ENCODE peak calls at places on chromosomes 16 and 17, in ten cellular contexts. One of them, this sample, is unnamed.

GRCh38 chr17:45432405-45433113 is at the start of gene ARHGAP27:
- DNase-seq in vagina: no peak
- DNase-seq in breast epithelium: no peak
- DNase-seq in gastrocnemius medialis: peak
- DNase-seq in endothelial cell of umbilical vein: peak
- DNase-seq in tibial nerve: peak
- DNase-seq in body of pancreas: peak
- DNase-seq in HCT116: no peak
- DNase-seq in uterus: no peak
- DNase-seq in sigmoid colon: peak
- DNase-seq in this sample: peak

GRCh38 chr16:23587726-23588125 is 8.4 kb downstream of the NDUFAB1 start:
- DNase-seq in body of pancreas: no peak
- DNase-seq in endothelial cell of umbilical vein: no peak
- DNase-seq in sigmoid colon: no peak
- DNase-seq in HCT116: no peak
- DNase-seq in breast epithelium: no peak
- DNase-seq in uterus: no peak
- DNase-seq in vagina: no peak
- DNase-seq in tibial nerve: no peak
- DNase-seq in gastrocnemius medialis: no peak
- DNase-seq in this sample: no peak

GRCh38 chr17:7042507-7043194 is 1.2 kb downstream of the SLC16A11 start:
- DNase-seq in endothelial cell of umbilical vein: no peak
- DNase-seq in gastrocnemius medialis: no peak
- DNase-seq in body of pancreas: no peak
- DNase-seq in vagina: no peak
- DNase-seq in uterus: no peak
- DNase-seq in sigmoid colon: no peak
- DNase-seq in tibial nerve: no peak
- DNase-seq in breast epithelium: no peak
- DNase-seq in HCT116: no peak
- DNase-seq in this sample: peak

GRCh38 chr16:87709677-87710076 is 56.1 kb downstream of the KLHDC4 start:
- DNase-seq in vagina: no peak
- DNase-seq in uterus: no peak
- DNase-seq in endothelial cell of umbilical vein: no peak
- DNase-seq in tibial nerve: no peak
- DNase-seq in breast epithelium: no peak
- DNase-seq in gastrocnemius medialis: no peak
- DNase-seq in sigmoid colon: no peak
- DNase-seq in HCT116: no peak
- DNase-seq in body of pancreas: no peak
- DNase-seq in this sample: no peak

GRCh38 chr17:1322469-1322868 is 43.0 kb downstream of the TRARG1 start:
- DNase-seq in sigmoid colon: no peak
- DNase-seq in body of pancreas: no peak
- DNase-seq in uterus: no peak
- DNase-seq in vagina: no peak
- DNase-seq in endothelial cell of umbilical vein: no peak
- DNase-seq in breast epithelium: no peak
- DNase-seq in tibial nerve: no peak
- DNase-seq in gastrocnemius medialis: no peak
- DNase-seq in HCT116: no peak
- DNase-seq in this sample: no peak

GRCh38 chr17:9513266-9513665 is 62.4 kb downstream of the STX8 start:
- DNase-seq in gastrocnemius medialis: no peak
- DNase-seq in body of pancreas: no peak
- DNase-seq in endothelial cell of umbilical vein: no peak
- DNase-seq in vagina: no peak
- DNase-seq in sigmoid colon: no peak
- DNase-seq in breast epithelium: no peak
- DNase-seq in tibial nerve: no peak
- DNase-seq in uterus: no peak
- DNase-seq in HCT116: no peak
- DNase-seq in this sample: no peak

GRCh38 chr16:78742501-78743283 is 643.2 kb downstream of the WWOX start:
- DNase-seq in uterus: no peak
- DNase-seq in vagina: no peak
- DNase-seq in sigmoid colon: no peak
- DNase-seq in tibial nerve: peak
- DNase-seq in gastrocnemius medialis: no peak
- DNase-seq in body of pancreas: peak
- DNase-seq in endothelial cell of umbilical vein: no peak
- DNase-seq in HCT116: no peak
- DNase-seq in breast epithelium: no peak
- DNase-seq in this sample: peak

GRCh38 chr16:83137326-83137770 is 510.6 kb downstream of the CDH13 start:
- DNase-seq in uterus: peak
- DNase-seq in HCT116: no peak
- DNase-seq in breast epithelium: no peak
- DNase-seq in vagina: no peak
- DNase-seq in sigmoid colon: no peak
- DNase-seq in tibial nerve: no peak
- DNase-seq in body of pancreas: peak
- DNase-seq in endothelial cell of umbilical vein: no peak
- DNase-seq in gastrocnemius medialis: no peak
- DNase-seq in this sample: no peak

GRCh38 chr17:46795379-46795952 is 23.0 kb downstream of the WNT3 start:
- DNase-seq in tibial nerve: no peak
- DNase-seq in breast epithelium: no peak
- DNase-seq in vagina: no peak
- DNase-seq in HCT116: peak
- DNase-seq in gastrocnemius medialis: no peak
- DNase-seq in endothelial cell of umbilical vein: no peak
- DNase-seq in body of pancreas: no peak
- DNase-seq in uterus: no peak
- DNase-seq in sigmoid colon: no peak
- DNase-seq in this sample: no peak

GRCh38 chr16:52296070-52296469 is 250.9 kb downstream of the TOX3 start:
- DNase-seq in uterus: no peak
- DNase-seq in tibial nerve: no peak
- DNase-seq in gastrocnemius medialis: no peak
- DNase-seq in breast epithelium: no peak
- DNase-seq in body of pancreas: no peak
- DNase-seq in vagina: no peak
- DNase-seq in endothelial cell of umbilical vein: no peak
- DNase-seq in sigmoid colon: no peak
- DNase-seq in HCT116: no peak
- DNase-seq in this sample: no peak

GRCh38 chr17:62704381-62704971 is 77.0 kb downstream of the MRC2 start:
- DNase-seq in tibial nerve: no peak
- DNase-seq in sigmoid colon: peak
- DNase-seq in gastrocnemius medialis: no peak
- DNase-seq in endothelial cell of umbilical vein: peak
- DNase-seq in HCT116: no peak
- DNase-seq in vagina: peak
- DNase-seq in uterus: peak
- DNase-seq in body of pancreas: peak
- DNase-seq in breast epithelium: peak
- DNase-seq in this sample: peak

GRCh38 chr17:32794533-32795246 is 82.2 kb downstream of the MYO1D start:
- DNase-seq in uterus: no peak
- DNase-seq in tibial nerve: no peak
- DNase-seq in vagina: no peak
- DNase-seq in gastrocnemius medialis: no peak
- DNase-seq in HCT116: no peak
- DNase-seq in endothelial cell of umbilical vein: peak
- DNase-seq in body of pancreas: peak
- DNase-seq in sigmoid colon: no peak
- DNase-seq in breast epithelium: no peak
- DNase-seq in this sample: no peak

GRCh38 chr17:60230358-60230757 is 80.6 kb downstream of the CA4 start:
- DNase-seq in gastrocnemius medialis: no peak
- DNase-seq in tibial nerve: no peak
- DNase-seq in uterus: no peak
- DNase-seq in vagina: no peak
- DNase-seq in breast epithelium: no peak
- DNase-seq in HCT116: no peak
- DNase-seq in endothelial cell of umbilical vein: no peak
- DNase-seq in sigmoid colon: no peak
- DNase-seq in body of pancreas: no peak
- DNase-seq in this sample: no peak

GRCh38 chr16:660459-661183 is 7.3 kb upstream of the RHOT2 start:
- DNase-seq in endothelial cell of umbilical vein: peak
- DNase-seq in body of pancreas: peak
- DNase-seq in sigmoid colon: peak
- DNase-seq in tibial nerve: peak
- DNase-seq in HCT116: peak
- DNase-seq in vagina: no peak
- DNase-seq in breast epithelium: peak
- DNase-seq in uterus: peak
- DNase-seq in gastrocnemius medialis: peak
- DNase-seq in this sample: peak

GRCh38 chr16:11249233-11250061 is 6.6 kb downstream of the SOCS1 start:
- DNase-seq in gastrocnemius medialis: no peak
- DNase-seq in body of pancreas: no peak
- DNase-seq in endothelial cell of umbilical vein: no peak
- DNase-seq in HCT116: no peak
- DNase-seq in vagina: no peak
- DNase-seq in sigmoid colon: no peak
- DNase-seq in breast epithelium: no peak
- DNase-seq in uterus: no peak
- DNase-seq in tibial nerve: no peak
- DNase-seq in this sample: no peak

GRCh38 chr17:50956750-50957523 is 90.8 kb upstream of the TOB1 start:
- DNase-seq in gastrocnemius medialis: peak
- DNase-seq in tibial nerve: no peak
- DNase-seq in vagina: peak
- DNase-seq in uterus: peak
- DNase-seq in HCT116: peak
- DNase-seq in sigmoid colon: peak
- DNase-seq in breast epithelium: no peak
- DNase-seq in endothelial cell of umbilical vein: peak
- DNase-seq in body of pancreas: peak
- DNase-seq in this sample: peak
- TF ChIP-seq POLR2A in gastrocnemius medialis: no peak
- TF ChIP-seq POLR2A in tibial nerve: no peak
- TF ChIP-seq POLR2A in vagina: no peak
- TF ChIP-seq POLR2A in uterus: no peak
- TF ChIP-seq POLR2A in HCT116: no peak
- TF ChIP-seq POLR2A in sigmoid colon: no peak
- TF ChIP-seq POLR2A in breast epithelium: no peak
- TF ChIP-seq POLR2A in endothelial cell of umbilical vein: no peak
- TF ChIP-seq POLR2A in body of pancreas: no peak
- TF ChIP-seq POLR2A in this sample: no peak

DNA sequence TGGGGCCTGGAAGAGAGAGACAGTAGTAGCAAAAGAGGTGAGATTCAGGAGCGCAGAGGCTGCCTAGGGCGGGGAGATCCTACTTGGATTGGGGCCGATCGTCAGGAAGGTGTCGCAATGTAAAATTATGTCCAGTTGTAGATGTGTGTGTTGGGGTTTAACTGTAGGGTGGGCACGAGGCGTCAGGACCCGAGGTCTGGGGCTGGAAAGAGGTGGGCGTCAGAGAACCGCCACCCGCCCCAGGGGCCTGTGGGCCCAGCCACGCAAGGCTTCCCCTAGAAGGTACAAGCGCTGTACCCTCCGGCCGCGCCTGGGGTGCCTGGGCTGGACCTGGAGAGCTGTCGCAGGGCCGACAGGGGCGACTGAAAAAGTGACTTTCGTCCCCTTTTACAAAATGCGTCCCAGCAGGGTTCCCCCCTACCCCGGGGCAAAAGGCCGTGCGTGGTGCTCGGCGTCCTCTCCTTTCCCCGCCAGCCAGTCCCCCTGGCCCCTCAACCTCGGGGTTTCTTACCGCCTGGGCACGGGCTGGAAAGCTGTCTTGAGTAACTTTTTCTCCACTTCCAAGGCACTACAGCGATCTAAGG is 2.8 kb downstream of the IRX3 start:
- DNase-seq in tibial nerve: no peak
- DNase-seq in body of pancreas: no peak
- DNase-seq in vagina: no peak
- DNase-seq in uterus: no peak
- DNase-seq in breast epithelium: no peak
- DNase-seq in HCT116: no peak
- DNase-seq in endothelial cell of umbilical vein: no peak
- DNase-seq in sigmoid colon: no peak
- DNase-seq in gastrocnemius medialis: no peak
- DNase-seq in this sample: no peak
- H3K4me3 ChIP-seq in tibial nerve: no peak
- H3K4me3 ChIP-seq in body of pancreas: peak
- H3K4me3 ChIP-seq in vagina: peak
- H3K4me3 ChIP-seq in uterus: no peak
- H3K4me3 ChIP-seq in breast epithelium: peak
- H3K4me3 ChIP-seq in HCT116: no peak
- H3K4me3 ChIP-seq in endothelial cell of umbilical vein: no peak
- H3K4me3 ChIP-seq in sigmoid colon: no peak
- H3K4me3 ChIP-seq in gastrocnemius medialis: peak
- H3K4me3 ChIP-seq in this sample: peak

GRCh38 chr17:68101075-68101991 is 65.8 kb downstream of the KPNA2 start:
- DNase-seq in gastrocnemius medialis: peak
- DNase-seq in body of pancreas: peak
- DNase-seq in tibial nerve: peak
- DNase-seq in uterus: peak
- DNase-seq in endothelial cell of umbilical vein: peak
- DNase-seq in HCT116: peak
- DNase-seq in vagina: no peak
- DNase-seq in sigmoid colon: peak
- DNase-seq in breast epithelium: peak
- DNase-seq in this sample: peak
- TF ChIP-seq POLR2A in gastrocnemius medialis: peak
- TF ChIP-seq POLR2A in body of pancreas: peak
- TF ChIP-seq POLR2A in tibial nerve: peak
- TF ChIP-seq POLR2A in uterus: peak
- TF ChIP-seq POLR2A in endothelial cell of umbilical vein: peak
- TF ChIP-seq POLR2A in HCT116: peak
- TF ChIP-seq POLR2A in vagina: peak
- TF ChIP-seq POLR2A in sigmoid colon: peak
- TF ChIP-seq POLR2A in breast epithelium: peak
- TF ChIP-seq POLR2A in this sample: peak

DNA sequence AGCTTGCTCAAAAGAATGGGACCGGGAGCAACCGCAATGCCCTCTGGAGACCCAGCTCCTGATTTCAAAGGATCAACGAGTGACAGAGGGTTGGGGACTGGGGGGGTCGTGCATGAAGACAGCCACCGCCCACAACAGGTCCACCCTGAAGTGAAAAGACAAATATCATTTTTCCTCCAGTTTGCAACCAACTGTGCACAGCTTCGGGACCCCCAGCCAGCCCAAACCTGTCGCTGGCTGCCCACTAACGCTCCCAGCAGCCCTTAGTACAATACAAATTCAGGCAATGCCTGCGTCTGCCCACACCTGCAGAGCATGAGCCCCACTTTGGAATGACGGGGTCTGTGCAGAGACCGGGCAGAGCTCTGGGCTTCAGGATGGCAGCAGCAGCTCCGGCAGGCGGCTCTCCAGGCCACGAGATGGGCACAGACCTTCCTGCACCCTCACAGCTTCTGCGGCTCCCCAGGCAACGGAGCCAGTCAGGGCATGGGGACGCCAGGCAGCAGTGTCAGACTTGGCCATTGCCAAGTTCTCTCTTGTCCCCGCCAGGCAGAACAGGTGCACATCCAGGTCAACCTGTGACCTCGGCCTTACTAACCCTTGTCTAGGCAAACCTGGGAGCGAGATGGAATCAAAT is 60.1 kb downstream of the TBC1D16 start:
- DNase-seq in tibial nerve: no peak
- DNase-seq in vagina: no peak
- DNase-seq in body of pancreas: no peak
- DNase-seq in uterus: peak
- DNase-seq in gastrocnemius medialis: no peak
- DNase-seq in sigmoid colon: peak
- DNase-seq in endothelial cell of umbilical vein: no peak
- DNase-seq in breast epithelium: no peak
- DNase-seq in HCT116: no peak
- DNase-seq in this sample: no peak
- H3K4me3 ChIP-seq in tibial nerve: no peak
- H3K4me3 ChIP-seq in vagina: no peak
- H3K4me3 ChIP-seq in body of pancreas: no peak
- H3K4me3 ChIP-seq in uterus: no peak
- H3K4me3 ChIP-seq in gastrocnemius medialis: no peak
- H3K4me3 ChIP-seq in sigmoid colon: no peak
- H3K4me3 ChIP-seq in endothelial cell of umbilical vein: no peak
- H3K4me3 ChIP-seq in breast epithelium: no peak
- H3K4me3 ChIP-seq in HCT116: no peak
- H3K4me3 ChIP-seq in this sample: no peak

This sample was measured in spleen.